ENCODE peak calls at places on chromosomes 3 and 15, in eight cellular contexts. A is SJSA1; Q is neuronal stem cell; X is psoas muscle; T is IMR-90; F is esophagus squamous epithelium; R is ovary; D is naive thymus-derived CD4-positive, alpha-beta T cell. U is an unnamed sample.
A peak's percentile ranks its signal among the peaks of the same experiment; 100 is the strongest.

GRCh38 chr3:134613006-134613520 is 37.8 kb downstream of the KY start:
- DNase-seq in F (no peak), D (no peak), R (no peak), Q (no peak), A (no peak), T (no peak), X (no peak), U (peak; percentile 34)

GRCh38 chr3:87350367-87351199 is 74.2 kb upstream of the POU1F1 start:
- DNase-seq in R (no peak), X (no peak), A (no peak), Q (peak; percentile 43), T (peak; percentile 47), F (no peak), D (peak; percentile 66), U (no peak)

GRCh38 chr15:73394782-73395181 is 26.0 kb upstream of the HCN4 start:
- DNase-seq in T (no peak), F (no peak), A (no peak), D (no peak), R (no peak), Q (no peak), X (no peak), U (no peak)

GRCh38 chr3:194485876-194486539 is 794 bp downstream of the ATP13A3 start:
- DNase-seq in F (no peak), T (peak; percentile 31), R (peak; percentile 51), D (peak; percentile 44), X (peak; percentile 70), A (peak; percentile 48), Q (no peak), U (peak; percentile 59)

GRCh38 chr3:138082992-138083386 is 32.4 kb downstream of the DZIP1L start:
- DNase-seq in T (no peak), Q (no peak), X (no peak), D (no peak), F (no peak), A (no peak), R (no peak), U (no peak)

GRCh38 chr3:128841926-128842920 is 37.2 kb upstream of the ACAD9 start:
- DNase-seq in D (no peak), R (no peak), A (no peak), X (no peak), Q (no peak), F (no peak), T (no peak), U (no peak)

GRCh38 chr15:47744496-47744895 is 27.2 kb downstream of the SEMA6D start:
- DNase-seq in R (no peak), F (no peak), A (no peak), X (no peak), Q (no peak), T (no peak), D (no peak), U (no peak)

GRCh38 chr3:105906834-105907233 is 38.0 kb upstream of the CBLB start:
- DNase-seq in A (no peak), X (peak; percentile 50), D (no peak), T (peak; percentile 86), F (no peak), R (peak; percentile 63), Q (no peak), U (peak; percentile 85)

GRCh38 chr3:109563149-109563548 is 225.8 kb upstream of the DPPA4 start:
- DNase-seq in D (peak; percentile 55), F (no peak), A (no peak), R (no peak), Q (no peak), X (no peak), T (no peak), U (no peak)

GRCh38 chr15:36643551-36643950 is 64.1 kb downstream of the CDIN1 start:
- DNase-seq in R (no peak), X (no peak), D (no peak), Q (no peak), F (no peak), A (no peak), T (peak; percentile 29), U (no peak)

GRCh38 chr15:83658406-83658805 is 4.5 kb downstream of the ADAMTSL3 start:
- DNase-seq in A (no peak), R (no peak), Q (no peak), X (peak; percentile 61), D (no peak), T (no peak), F (no peak), U (no peak)

GRCh38 chr3:143311096-143311495 is 191.5 kb downstream of the CHST2 start:
- DNase-seq in Q (no peak), D (no peak), T (no peak), X (no peak), F (no peak), R (no peak), A (no peak), U (no peak)

GRCh38 chr3:188299068-188299467 is 145.1 kb downstream of the LPP start:
- DNase-seq in T (no peak), F (no peak), R (no peak), Q (no peak), A (no peak), D (no peak), X (no peak), U (no peak)

GRCh38 chr3:109275702-109276293 is 40.5 kb downstream of the DPPA2 start:
- DNase-seq in R (no peak), F (no peak), Q (peak; percentile 56), X (no peak), T (peak; percentile 37), A (no peak), D (no peak), U (no peak)

GRCh38 chr15:68340711-68341671 is 63.4 kb downstream of the FEM1B start:
- DNase-seq in D (no peak), A (no peak), T (no peak), R (no peak), Q (no peak), F (no peak), X (no peak), U (no peak)
- H3K27ac ChIP-seq in D (no peak overlapping the region), A (no peak overlapping the region), T (no peak overlapping the region), R (no peak overlapping the region), Q (no peak overlapping the region), F (peak overlapping the region; percentile 37), X (peak overlapping the region; percentile 61), U (peak overlapping the region; percentile 78)

GRCh38 chr15:78012643-78013077 is 64.9 kb downstream of the TBC1D2B start:
- DNase-seq in X (peak; percentile 78), F (no peak), R (peak; percentile 65), A (no peak), T (no peak), Q (no peak), D (no peak), U (no peak)
- H3K36me3 ChIP-seq in X (peaks cover 54% of the 10 kb centered on the region), F (peaks cover 100% of the 10 kb centered on the region), R (no peaks in the 10 kb centered on the region), A (peaks cover 65% of the 10 kb centered on the region), T (peaks cover 47% of the 10 kb centered on the region), Q (peaks cover 13% of the 10 kb centered on the region), D (peaks cover 26% of the 10 kb centered on the region), U (peaks cover 65% of the 10 kb centered on the region)

DNA sequence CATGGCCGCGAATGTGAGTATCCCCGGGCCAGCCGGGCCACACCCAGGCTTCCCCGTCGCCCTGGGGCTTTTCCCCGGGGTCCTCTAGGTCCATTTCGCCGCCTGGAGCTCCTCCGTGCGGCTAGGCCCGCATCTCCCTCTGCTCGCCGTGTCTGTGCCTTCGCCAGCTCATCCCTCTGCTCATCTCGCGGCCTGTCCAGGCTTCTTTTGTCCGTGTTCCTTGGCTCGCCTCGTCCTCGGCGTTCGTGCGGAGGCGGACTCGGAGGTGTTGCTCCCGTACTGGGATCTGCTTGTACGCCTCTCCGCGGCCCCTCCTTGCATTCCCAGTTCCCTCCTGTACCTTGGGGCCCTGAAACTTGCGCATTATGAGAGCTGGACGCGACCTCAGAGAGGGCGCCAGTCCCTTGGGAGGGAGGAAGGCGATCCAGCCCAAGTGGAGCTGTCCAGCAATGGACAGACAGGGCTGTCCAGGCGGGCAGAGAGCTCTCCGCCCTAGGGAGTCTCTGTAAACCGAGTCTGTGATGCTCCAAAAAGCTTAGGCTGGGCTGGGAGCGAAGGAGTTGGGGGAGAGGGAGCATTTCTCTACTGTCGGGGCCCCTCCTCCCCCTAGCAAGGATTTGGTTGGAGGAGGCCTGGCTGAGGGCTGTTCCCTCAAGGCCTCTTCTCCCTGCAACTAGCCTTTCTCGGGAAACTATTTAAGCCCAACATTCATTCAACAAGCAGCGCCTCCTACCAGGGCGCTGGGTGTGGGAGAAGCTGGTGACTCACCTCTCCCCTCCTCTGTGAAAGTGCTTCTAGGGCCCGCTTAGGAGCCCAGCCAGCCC is 553 bp downstream of the TMEM43 start:
- DNase-seq in T (peak; percentile 94), F (no peak), R (peak; percentile 74), X (no peak), D (no peak), Q (peak; percentile 67), A (peak; percentile 87), U (peak; percentile 93)
- H3K27ac ChIP-seq in T (peak overlapping the region; percentile 77), F (peak overlapping the region; percentile 96), R (peak overlapping the region; percentile 88), X (peak overlapping the region; percentile 97), D (peak overlapping the region; percentile 89), Q (peak overlapping the region; percentile 43), A (peak overlapping the region; percentile 53), U (peak overlapping the region; percentile 99)

GRCh38 chr15:25070357-25070963 is 115.7 kb downstream of the SNRPN start:
- DNase-seq in F (no peak), Q (no peak), R (no peak), X (no peak), D (no peak), A (no peak), T (no peak), U (no peak)

GRCh38 chr15:25065876-25066275 is 111.1 kb downstream of the SNRPN start:
- DNase-seq in T (no peak), Q (no peak), F (no peak), R (no peak), A (no peak), D (no peak), X (no peak), U (no peak)

GRCh38 chr15:25066708-25067107 is 111.9 kb downstream of the SNRPN start:
- DNase-seq in D (no peak), X (no peak), Q (no peak), R (no peak), F (no peak), T (no peak), A (no peak), U (no peak)

GRCh38 chr15:25067725-25068309 is 113.0 kb downstream of the SNRPN start:
- DNase-seq in X (no peak), R (no peak), F (no peak), Q (no peak), T (no peak), D (no peak), A (no peak), U (no peak)

GRCh38 chr15:25068696-25069095 is 113.9 kb downstream of the SNRPN start:
- DNase-seq in D (no peak), Q (no peak), X (no peak), T (no peak), F (no peak), A (no peak), R (no peak), U (no peak)
- H3K36me3 ChIP-seq in D (peaks cover 74% of the 10 kb centered on the region), Q (peaks cover 99% of the 10 kb centered on the region), X (peaks cover 55% of the 10 kb centered on the region), T (peaks cover 97% of the 10 kb centered on the region), F (peaks cover 100% of the 10 kb centered on the region), A (peaks cover 15% of the 10 kb centered on the region), R (peaks cover 9% of the 10 kb centered on the region), U (peaks cover 100% of the 10 kb centered on the region)

DNA sequence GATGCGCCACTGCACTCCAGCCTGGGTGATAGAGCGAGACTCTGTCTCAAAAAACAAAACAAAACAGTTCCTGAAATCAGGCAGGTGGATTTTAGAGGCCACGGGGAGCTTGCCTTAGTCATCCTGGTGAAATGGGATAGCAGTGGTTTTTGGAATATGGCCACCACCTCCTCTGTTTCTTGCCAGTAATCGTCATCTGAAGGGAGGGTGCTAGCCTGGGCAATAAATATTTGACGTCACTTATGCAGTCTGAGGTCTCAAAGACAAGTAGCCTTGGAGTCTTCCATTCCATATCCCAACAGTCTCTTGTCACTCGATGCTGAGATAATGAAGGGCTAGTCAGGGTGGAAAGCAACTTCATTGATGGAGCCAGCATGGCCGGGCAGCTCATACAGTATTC is 55.2 kb downstream of the KCNAB1 start:
- DNase-seq in A (no peak), D (no peak), X (no peak), Q (no peak), F (no peak), T (peak; percentile 27), R (no peak), U (no peak)
- H3K27ac ChIP-seq in A (no peak overlapping the region), D (no peak overlapping the region), X (no peak overlapping the region), Q (no peak overlapping the region), F (no peak overlapping the region), T (no peak overlapping the region), R (no peak overlapping the region), U (no peak overlapping the region)

GRCh38 chr3:16481570-16481897 is 32.0 kb downstream of the RFTN1 start:
- DNase-seq in A (no peak), Q (no peak), D (no peak), X (no peak), F (no peak), R (no peak), T (no peak), U (no peak)
- H3K36me3 ChIP-seq in A (no peaks in the 10 kb centered on the region), Q (no peaks in the 10 kb centered on the region), D (no peaks in the 10 kb centered on the region), X (peaks cover 6% of the 10 kb centered on the region), F (no peaks in the 10 kb centered on the region), R (no peaks in the 10 kb centered on the region), T (peaks cover 6% of the 10 kb centered on the region), U (no peaks in the 10 kb centered on the region)